ENCODE peak calls at places on chromosome 16, in four cellular contexts. B is lung, R is GM04504, J is progenitor cell of endocrine pancreas. O is an unnamed sample.

GRCh38 chr16:75471723-75472634 is 7.5 kb upstream of the TMEM170A start:
- DNase-seq in B (no peak), R (no peak), J (peak; percentile 16), O (no peak)

GRCh38 chr16:14501331-14502255 is 128.5 kb downstream of the PARN start:
- DNase-seq in B (peak; percentile 84), R (peak; percentile 90), J (no peak), O (peak; percentile 30)

GRCh38 chr16:1920727-1921155 is 2.5 kb upstream of the HS3ST6 start:
- DNase-seq in B (peak; percentile 40), R (no peak), J (no peak), O (no peak)

GRCh38 chr16:66383551-66383950 is 17.1 kb downstream of the CDH5 start:
- DNase-seq in B (no peak), R (no peak), J (no peak), O (no peak)

GRCh38 chr16:68893710-68894705 is 50.7 kb downstream of the TANGO6 start:
- DNase-seq in B (no peak), R (no peak), J (peak; percentile 41), O (no peak)

GRCh38 chr16:85395207-85395912 is 217.8 kb upstream of the GSE1 start:
- DNase-seq in B (peak; percentile 77), R (peak; percentile 98), J (no peak), O (peak; percentile 53)

GRCh38 chr16:11067266-11067665 is 122.9 kb downstream of the CLEC16A start:
- DNase-seq in B (no peak), R (no peak), J (no peak), O (no peak)

GRCh38 chr16:20868890-20869289 is 31.3 kb downstream of the DCUN1D3 start:
- DNase-seq in B (peak; percentile 80), R (peak; percentile 51), J (no peak), O (no peak)

O was measured in NCI-H510A.